ENCODE peak calls at places on chromosome 6, in ten cellular contexts. I is prostate gland; K is BE2C; S is osteocyte; N is PC-3; V is A549; P is B cell; G is omental fat pad; E is AG09309; B is CD4-positive, alpha-beta T cell. C is an unnamed sample.
A peak's percentile ranks its signal among the peaks of the same experiment; 100 is the strongest.

GRCh38 chr6:139436521-139437348 is 62.3 kb upstream of the CITED2 start:
- DNase-seq in I (no peak), K (peak; percentile 31), S (no peak), N (peak; percentile 80), V (no peak), P (no peak), G (no peak), E (no peak), B (no peak), C (no peak)

GRCh38 chr6:18503588-18504231 is 116.6 kb downstream of the RNF144B start:
- DNase-seq in I (peak; percentile 71), K (peak; percentile 59), S (no peak), N (peak; percentile 81), V (peak; percentile 26), P (peak; percentile 35), G (no peak), E (peak; percentile 33), B (peak; percentile 16), C (peak; percentile 46)

GRCh38 chr6:170444056-170444505 is 109.0 kb downstream of the PSMB1 start:
- DNase-seq in I (no peak), K (no peak), S (peak; percentile 63), N (no peak), V (no peak), P (no peak), G (no peak), E (no peak), B (peak; percentile 10), C (no peak)

GRCh38 chr6:146470091-146470770 is 73.4 kb upstream of the RAB32 start:
- DNase-seq in I (no peak), K (no peak), S (no peak), N (no peak), V (no peak), P (no peak), G (no peak), E (no peak), B (no peak), C (no peak)

GRCh38 chr6:126444874-126445273 is 105.0 kb downstream of the CENPW start:
- DNase-seq in I (no peak), K (no peak), S (no peak), N (no peak), V (no peak), P (no peak), G (no peak), E (no peak), B (no peak), C (no peak)

GRCh38 chr6:2748183-2748582 is 2.5 kb downstream of the MYLK4 start:
- DNase-seq in I (no peak), K (peak; percentile 36), S (no peak), N (no peak), V (no peak), P (no peak), G (no peak), E (no peak), B (no peak), C (no peak)

GRCh38 chr6:13507306-13507855 is 20.0 kb upstream of the GFOD1 start:
- DNase-seq in I (no peak), K (no peak), S (no peak), N (no peak), V (no peak), P (no peak), G (no peak), E (no peak), B (no peak), C (no peak)

GRCh38 chr6:35048031-35048613 is 93.0 kb downstream of the TCP11 start:
- DNase-seq in I (no peak), K (no peak), S (no peak), N (no peak), V (no peak), P (no peak), G (no peak), E (no peak), B (no peak), C (no peak)

DNA sequence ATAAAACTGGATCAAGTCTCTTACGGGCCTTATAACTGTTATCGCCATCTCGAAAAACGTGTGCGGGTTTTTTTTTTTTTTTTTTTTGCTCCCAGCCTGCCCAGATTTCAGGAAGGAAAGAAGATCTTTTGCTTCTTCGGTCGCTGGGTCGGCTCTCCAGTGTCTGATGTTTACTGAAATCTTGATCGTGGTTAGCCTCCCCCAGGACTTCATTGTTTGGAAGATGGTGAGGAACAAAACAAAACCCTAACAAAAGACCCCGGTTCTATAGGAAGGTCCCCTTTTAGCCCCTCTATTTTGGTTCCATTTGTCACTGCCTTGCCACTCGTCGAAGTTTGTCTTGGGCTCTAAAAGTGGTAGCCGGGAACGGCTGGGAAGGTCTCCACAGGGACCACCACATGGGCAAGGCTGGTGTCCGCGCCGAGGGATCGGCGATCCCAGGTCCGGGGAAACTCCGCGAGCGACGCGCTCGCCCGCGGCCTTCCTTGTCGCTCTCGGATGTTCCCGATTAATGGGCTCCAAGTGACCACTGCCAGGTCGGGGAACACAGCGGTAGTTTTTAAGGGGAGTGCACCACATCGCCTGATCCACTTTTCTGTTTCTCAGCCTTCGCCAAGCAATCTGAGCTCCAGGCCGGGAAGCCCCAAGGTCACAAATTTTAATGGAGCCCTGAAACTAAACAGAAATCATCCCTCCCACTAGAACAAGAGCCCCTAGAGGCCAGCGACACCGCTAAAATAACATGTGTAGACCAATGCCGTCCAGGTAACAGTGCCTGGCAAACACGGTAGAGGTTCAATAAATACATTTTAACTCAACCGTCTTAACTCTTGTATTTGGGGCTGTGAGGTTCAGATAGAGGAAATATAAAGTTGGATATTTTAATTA is 27.0 kb downstream of the TRIM27 start:
- DNase-seq in I (peak; percentile 52), K (peak; percentile 65), S (peak; percentile 87), N (peak; percentile 69), V (peak; percentile 69), P (peak; percentile 57), G (no peak), E (no peak), B (peak; percentile 50), C (peak; percentile 75)
- TF ChIP-seq CTCF in I (no peak), K (peak; percentile 41), S (peak; percentile 33), N (peak; percentile 48), V (peak; percentile 17), P (peak; percentile 38), G (no peak), E (peak; percentile 25), B (peak; percentile 24), C (no peak)

GRCh38 chr6:87828044-87828443 is 126.0 kb upstream of the AKIRIN2 start:
- DNase-seq in I (no peak), K (no peak), S (no peak), N (no peak), V (no peak), P (no peak), G (no peak), E (no peak), B (no peak), C (no peak)

GRCh38 chr6:87827291-87827690 is 125.3 kb upstream of the AKIRIN2 start:
- DNase-seq in I (no peak), K (no peak), S (no peak), N (no peak), V (no peak), P (no peak), G (no peak), E (no peak), B (no peak), C (no peak)

GRCh38 chr6:87829622-87830121 is 127.6 kb upstream of the AKIRIN2 start:
- DNase-seq in I (no peak), K (no peak), S (no peak), N (no peak), V (no peak), P (no peak), G (no peak), E (no peak), B (no peak), C (no peak)

GRCh38 chr6:87830834-87831374 is 128.9 kb upstream of the AKIRIN2 start:
- DNase-seq in I (no peak), K (no peak), S (no peak), N (no peak), V (no peak), P (no peak), G (no peak), E (no peak), B (no peak), C (no peak)

GRCh38 chr6:87832025-87832825 is 130.2 kb upstream of the AKIRIN2 start:
- DNase-seq in I (no peak), K (no peak), S (no peak), N (peak; percentile 49), V (no peak), P (peak; percentile 30), G (no peak), E (no peak), B (no peak), C (no peak)
- TF ChIP-seq CTCF in I (peak; percentile 48), K (peak; percentile 33), S (peak; percentile 43), N (peak; percentile 69), V (peak; percentile 50), P (peak; percentile 76), G (no peak), E (peak; percentile 45), B (peak; percentile 49), C (peak; percentile 35)

DNA sequence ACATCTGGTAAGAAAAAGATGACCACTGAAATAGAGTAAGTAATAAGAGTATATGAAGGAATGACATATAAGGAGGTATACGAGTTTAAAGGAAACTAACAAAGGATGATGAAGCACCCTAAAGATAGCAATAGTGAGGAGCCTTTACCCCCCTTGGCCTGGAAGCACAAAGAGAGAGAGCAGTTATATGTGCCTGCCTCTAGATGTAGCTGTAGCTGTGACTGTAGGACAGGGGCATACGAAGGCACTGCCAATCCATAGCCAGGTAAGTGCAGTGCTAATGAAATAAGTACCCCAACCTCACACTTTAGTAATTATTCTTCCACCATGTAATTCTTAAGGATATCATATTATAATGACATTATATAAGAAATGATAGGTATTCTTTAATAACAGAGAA is 90.1 kb upstream of the FKBP1C start:
- DNase-seq in I (no peak), K (no peak), S (no peak), N (no peak), V (no peak), P (no peak), G (no peak), E (no peak), B (no peak), C (no peak)
- TF ChIP-seq CTCF in I (no peak), K (no peak), S (no peak), N (peak; percentile 18), V (no peak), P (no peak), G (no peak), E (no peak), B (no peak), C (no peak)

GRCh38 chr6:32047084-32047478 is 8.9 kb downstream of the CYP21A2 start:
- DNase-seq in I (no peak), K (no peak), S (no peak), N (peak; percentile 64), V (no peak), P (no peak), G (peak; percentile 46), E (no peak), B (no peak), C (no peak)

GRCh38 chr6:32045811-32046449 is 7.7 kb downstream of the CYP21A2 start:
- DNase-seq in I (no peak), K (no peak), S (no peak), N (no peak), V (no peak), P (no peak), G (no peak), E (no peak), B (no peak), C (no peak)

GRCh38 chr6:32047855-32048766 is 9.9 kb downstream of the CYP21A2 start:
- DNase-seq in I (peak; percentile 45), K (peak; percentile 78), S (peak; percentile 88), N (peak; percentile 73), V (peak; percentile 34), P (peak; percentile 81), G (peak; percentile 76), E (no peak), B (peak; percentile 55), C (peak; percentile 72)

GRCh38 chr6:32047539-32047854 is 9.3 kb downstream of the CYP21A2 start:
- DNase-seq in I (no peak), K (no peak), S (no peak), N (no peak), V (no peak), P (no peak), G (no peak), E (no peak), B (no peak), C (no peak)

DNA sequence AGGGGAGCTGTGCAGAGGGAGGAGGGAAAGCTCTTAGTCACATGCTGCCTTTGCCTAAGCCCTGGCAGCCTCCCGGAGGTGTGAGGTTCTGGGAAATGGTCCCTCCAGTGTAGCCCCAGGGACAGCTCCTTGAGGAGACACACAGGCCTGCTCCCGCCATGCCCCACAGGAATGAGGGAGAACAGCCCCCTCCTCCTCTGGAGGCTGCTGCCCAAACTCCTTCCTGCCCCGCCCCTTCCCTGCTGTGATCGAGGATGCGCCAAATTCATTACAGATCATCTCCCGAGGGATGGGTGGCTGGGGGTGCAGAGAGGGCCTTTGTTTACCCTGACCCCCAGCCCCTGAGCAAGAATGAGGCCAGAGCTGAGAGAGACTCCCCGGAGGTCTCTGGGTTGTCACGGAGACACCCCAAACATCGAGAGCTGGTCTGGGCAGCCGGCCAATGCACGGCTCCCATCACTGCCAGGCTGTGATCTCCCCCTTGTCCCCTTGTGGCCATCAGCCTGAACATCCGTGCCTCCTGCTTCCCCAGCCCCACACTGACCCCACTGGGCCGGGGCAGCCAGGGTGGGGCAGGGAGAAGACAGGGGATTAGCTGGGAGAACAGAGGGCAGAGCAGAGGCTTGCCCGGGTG is 8.4 kb downstream of the CYP21A2 start:
- DNase-seq in I (no peak), K (peak; percentile 46), S (no peak), N (peak; percentile 17), V (no peak), P (no peak), G (no peak), E (no peak), B (no peak), C (no peak)
- TF ChIP-seq CTCF in I (no peak), K (no peak), S (peak; percentile 40), N (no peak), V (no peak), P (no peak), G (no peak), E (no peak), B (no peak), C (no peak)